ENCODE peak calls at places on chromosomes 1 and 21, in six cellular contexts. One of them, this sample, is unnamed.

GRCh38 chr21:37039434-37040075 is 33.1 kb downstream of the RIPPLY3 start:
- DNase-seq in MM.1S: no peak
- DNase-seq in GM23338: peak
- DNase-seq in HCT116: no peak
- DNase-seq in OCI-LY7: no peak
- DNase-seq in neural progenitor cell: no peak
- DNase-seq in this sample: no peak

GRCh38 chr1:44947774-44948311 is 38.6 kb downstream of the EIF2B3 start:
- DNase-seq in MM.1S: no peak
- DNase-seq in OCI-LY7: no peak
- DNase-seq in neural progenitor cell: no peak
- DNase-seq in HCT116: no peak
- DNase-seq in GM23338: no peak
- DNase-seq in this sample: no peak

GRCh38 chr1:211017066-211017691 is 116.8 kb downstream of the KCNH1 start:
- DNase-seq in HCT116: no peak
- DNase-seq in MM.1S: no peak
- DNase-seq in OCI-LY7: no peak
- DNase-seq in GM23338: no peak
- DNase-seq in neural progenitor cell: no peak
- DNase-seq in this sample: peak

GRCh38 chr21:19541612-19542011 is 1138.0 kb upstream of the TMPRSS15 start:
- DNase-seq in HCT116: no peak
- DNase-seq in neural progenitor cell: no peak
- DNase-seq in MM.1S: no peak
- DNase-seq in OCI-LY7: no peak
- DNase-seq in GM23338: no peak
- DNase-seq in this sample: peak

GRCh38 chr1:230068952-230069684 is 2.1 kb downstream of the GALNT2 start:
- DNase-seq in GM23338: no peak
- DNase-seq in neural progenitor cell: peak
- DNase-seq in MM.1S: peak
- DNase-seq in HCT116: no peak
- DNase-seq in OCI-LY7: peak
- DNase-seq in this sample: peak

GRCh38 chr21:18782721-18783120 is 379.1 kb upstream of the TMPRSS15 start:
- DNase-seq in OCI-LY7: no peak
- DNase-seq in MM.1S: no peak
- DNase-seq in HCT116: no peak
- DNase-seq in neural progenitor cell: no peak
- DNase-seq in GM23338: no peak
- DNase-seq in this sample: no peak

GRCh38 chr21:38809170-38809878 is 3.6 kb downstream of the ETS2 start:
- DNase-seq in MM.1S: no peak
- DNase-seq in HCT116: no peak
- DNase-seq in neural progenitor cell: no peak
- DNase-seq in OCI-LY7: peak
- DNase-seq in GM23338: no peak
- DNase-seq in this sample: no peak

GRCh38 chr1:77412069-77412793 is 130.4 kb downstream of the AK5 start:
- DNase-seq in MM.1S: no peak
- DNase-seq in GM23338: no peak
- DNase-seq in OCI-LY7: peak
- DNase-seq in neural progenitor cell: no peak
- DNase-seq in HCT116: no peak
- DNase-seq in this sample: no peak

GRCh38 chr1:233972563-233972950 is 68.1 kb downstream of the SLC35F3 start:
- DNase-seq in OCI-LY7: no peak
- DNase-seq in MM.1S: no peak
- DNase-seq in neural progenitor cell: no peak
- DNase-seq in GM23338: no peak
- DNase-seq in HCT116: no peak
- DNase-seq in this sample: no peak

GRCh38 chr21:32257952-32258785 is 20.7 kb downstream of the MIS18A start:
- DNase-seq in OCI-LY7: peak
- DNase-seq in GM23338: peak
- DNase-seq in MM.1S: peak
- DNase-seq in neural progenitor cell: peak
- DNase-seq in HCT116: peak
- DNase-seq in this sample: peak

GRCh38 chr1:151472852-151473731 is 13.8 kb upstream of the POGZ start:
- DNase-seq in GM23338: peak
- DNase-seq in MM.1S: no peak
- DNase-seq in neural progenitor cell: peak
- DNase-seq in HCT116: no peak
- DNase-seq in OCI-LY7: no peak
- DNase-seq in this sample: peak

GRCh38 chr1:55334140-55334539 is 119.0 kb upstream of the USP24 start:
- DNase-seq in neural progenitor cell: no peak
- DNase-seq in OCI-LY7: no peak
- DNase-seq in MM.1S: no peak
- DNase-seq in GM23338: no peak
- DNase-seq in HCT116: no peak
- DNase-seq in this sample: no peak

DNA sequence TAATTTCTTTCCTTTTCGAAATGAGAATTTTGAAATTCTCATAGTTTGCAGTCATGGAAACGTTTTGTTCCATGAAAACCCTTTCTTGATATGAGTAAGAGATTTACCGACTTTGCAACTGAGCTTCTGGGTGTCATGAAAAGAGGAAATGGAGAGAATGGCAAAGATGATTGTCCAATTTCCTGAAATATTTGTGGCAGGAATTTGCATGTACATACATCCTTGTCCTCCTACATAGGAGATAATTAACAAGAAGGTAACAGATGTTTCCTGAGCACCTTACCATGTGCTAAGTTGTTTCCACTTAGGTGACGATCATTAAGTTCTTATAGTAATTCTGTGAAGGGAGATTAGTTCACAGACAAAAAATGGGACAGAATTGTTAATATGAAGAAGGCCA is 170.7 kb downstream of the NEGR1 start:
- DNase-seq in OCI-LY7: no peak
- DNase-seq in MM.1S: no peak
- DNase-seq in HCT116: no peak
- DNase-seq in GM23338: no peak
- DNase-seq in neural progenitor cell: no peak
- DNase-seq in this sample: no peak
- H3K27ac ChIP-seq in OCI-LY7: no peak
- H3K27ac ChIP-seq in MM.1S: no peak
- H3K27ac ChIP-seq in HCT116: no peak
- H3K27ac ChIP-seq in GM23338: no peak
- H3K27ac ChIP-seq in neural progenitor cell: no peak
- H3K27ac ChIP-seq in this sample: no peak

GRCh38 chr1:80565416-80565815 is 1235.3 kb upstream of the ADGRL2 start:
- DNase-seq in OCI-LY7: no peak
- DNase-seq in GM23338: no peak
- DNase-seq in HCT116: no peak
- DNase-seq in neural progenitor cell: no peak
- DNase-seq in MM.1S: no peak
- DNase-seq in this sample: no peak
- TF ChIP-seq EZH2phosphoT487 in OCI-LY7: no peak
- TF ChIP-seq EZH2phosphoT487 in GM23338: no peak
- TF ChIP-seq EZH2phosphoT487 in HCT116: no peak
- TF ChIP-seq EZH2phosphoT487 in neural progenitor cell: no peak
- TF ChIP-seq EZH2phosphoT487 in MM.1S: no peak
- TF ChIP-seq EZH2phosphoT487 in this sample: no peak

GRCh38 chr1:153541641-153542569 is 1.2 kb upstream of the S100A5 start:
- DNase-seq in HCT116: no peak
- DNase-seq in MM.1S: no peak
- DNase-seq in OCI-LY7: no peak
- DNase-seq in GM23338: no peak
- DNase-seq in neural progenitor cell: no peak
- DNase-seq in this sample: no peak
- H3K27ac ChIP-seq in HCT116: peak
- H3K27ac ChIP-seq in MM.1S: no peak
- H3K27ac ChIP-seq in OCI-LY7: no peak
- H3K27ac ChIP-seq in GM23338: no peak
- H3K27ac ChIP-seq in neural progenitor cell: no peak
- H3K27ac ChIP-seq in this sample: peak

GRCh38 chr1:203519896-203520295 is 25.9 kb downstream of the OPTC start:
- DNase-seq in OCI-LY7: no peak
- DNase-seq in GM23338: no peak
- DNase-seq in MM.1S: no peak
- DNase-seq in HCT116: no peak
- DNase-seq in neural progenitor cell: no peak
- DNase-seq in this sample: no peak

GRCh38 chr1:203522237-203522636 is 28.3 kb downstream of the OPTC start:
- DNase-seq in MM.1S: no peak
- DNase-seq in OCI-LY7: no peak
- DNase-seq in GM23338: no peak
- DNase-seq in neural progenitor cell: peak
- DNase-seq in HCT116: no peak
- DNase-seq in this sample: no peak

GRCh38 chr1:203521812-203522211 is 27.9 kb downstream of the OPTC start:
- DNase-seq in HCT116: no peak
- DNase-seq in OCI-LY7: no peak
- DNase-seq in neural progenitor cell: no peak
- DNase-seq in MM.1S: no peak
- DNase-seq in GM23338: no peak
- DNase-seq in this sample: no peak

GRCh38 chr1:203520315-203520714 is 26.4 kb downstream of the OPTC start:
- DNase-seq in OCI-LY7: no peak
- DNase-seq in GM23338: no peak
- DNase-seq in neural progenitor cell: no peak
- DNase-seq in MM.1S: no peak
- DNase-seq in HCT116: no peak
- DNase-seq in this sample: no peak

DNA sequence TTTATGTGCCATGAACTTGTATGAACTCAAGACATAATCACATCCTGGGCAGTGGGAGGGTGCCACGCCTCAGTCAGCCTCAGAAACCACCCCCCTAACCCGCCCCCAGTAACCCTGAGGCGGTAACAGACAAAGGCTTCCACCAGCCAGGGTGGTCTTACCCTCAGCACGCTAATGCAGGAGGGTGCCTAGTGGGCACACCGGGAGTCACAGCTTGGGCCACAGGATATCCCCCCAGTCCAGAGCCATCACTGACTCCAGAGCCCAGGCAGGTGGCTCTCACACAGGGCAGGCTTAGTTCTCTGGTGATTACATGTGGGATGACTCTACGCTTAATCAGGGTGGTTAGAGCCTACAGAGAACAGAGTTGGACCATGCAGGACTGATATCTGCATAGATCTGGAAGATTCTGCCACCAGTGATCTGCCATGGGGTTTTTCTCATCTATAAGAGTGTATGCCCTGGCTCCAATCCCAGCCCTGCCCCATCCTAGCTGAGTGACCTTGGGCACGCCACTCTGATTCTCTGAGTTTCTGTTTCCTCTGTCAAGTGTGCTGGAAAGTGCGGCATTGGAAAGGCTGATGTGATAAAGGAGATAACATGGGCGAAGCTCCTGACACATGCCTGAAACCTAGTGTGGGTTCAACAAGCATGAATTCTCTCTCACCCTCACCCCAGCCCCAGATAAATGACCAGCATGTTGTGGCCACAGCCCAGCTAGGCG is 27.3 kb downstream of the OPTC start:
- DNase-seq in GM23338: no peak
- DNase-seq in OCI-LY7: no peak
- DNase-seq in MM.1S: no peak
- DNase-seq in neural progenitor cell: no peak
- DNase-seq in HCT116: no peak
- DNase-seq in this sample: peak
- TF ChIP-seq EZH2phosphoT487 in GM23338: no peak
- TF ChIP-seq EZH2phosphoT487 in OCI-LY7: no peak
- TF ChIP-seq EZH2phosphoT487 in MM.1S: no peak
- TF ChIP-seq EZH2phosphoT487 in neural progenitor cell: no peak
- TF ChIP-seq EZH2phosphoT487 in HCT116: no peak
- TF ChIP-seq EZH2phosphoT487 in this sample: no peak